ENCODE peak calls at places on chromosomes 5 and 9, in five cellular contexts. Q is CD4-positive, CD25-positive, alpha-beta regulatory T cell; A is effector memory CD8-positive, alpha-beta T cell; K is WTC11; I is colonic mucosa. H is an unnamed sample.

GRCh38 chr5:144275329-144275728 is 104.7 kb downstream of the KCTD16 start:
- DNase-seq in I (no peak), K (no peak), Q (no peak), A (no peak), H (no peak)

GRCh38 chr5:74067748-74068541 is 441.9 kb downstream of the ARHGEF28 start:
- DNase-seq in K (no peak), A (no peak), I (no peak), Q (no peak), H (no peak)

GRCh38 chr5:73591102-73591695 is 25.7 kb downstream of the UTP15 start:
- DNase-seq in K (peak), I (peak), Q (peak), A (peak), H (peak)

GRCh38 chr5:135333737-135334515 is 65.1 kb downstream of the MACROH2A1 start:
- DNase-seq in K (no peak), Q (no peak), A (no peak), I (no peak), H (no peak)

GRCh38 chr5:38797838-38798237 is 48.0 kb upstream of the OSMR start:
- DNase-seq in Q (no peak), I (no peak), K (no peak), A (no peak), H (no peak)

GRCh38 chr5:142015781-142016533 is 3.1 kb upstream of the GNPDA1 start:
- DNase-seq in Q (no peak), A (no peak), I (peak), K (no peak), H (peak)

GRCh38 chr5:109410389-109411174 is 808 bp upstream of the PJA2 start:
- DNase-seq in A (peak), I (peak), K (peak), Q (no peak), H (no peak)

GRCh38 chr5:67305913-67306710 is 109.5 kb upstream of the CD180 start:
- DNase-seq in I (no peak), K (no peak), Q (no peak), A (no peak), H (no peak)

GRCh38 chr5:115389074-115389798 is 92.8 kb upstream of the CCDC112 start:
- DNase-seq in Q (no peak), K (no peak), I (no peak), A (no peak), H (no peak)

GRCh38 chr5:10856646-10857332 is 95.8 kb upstream of the DAP start:
- DNase-seq in Q (no peak), I (no peak), A (no peak), K (peak), H (peak)

GRCh38 chr9:130354378-130354777 is 88.8 kb downstream of the HMCN2 start:
- DNase-seq in Q (no peak), I (no peak), K (no peak), A (no peak), H (no peak)

GRCh38 chr5:178284095-178284675 is 51.6 kb upstream of the PHYKPL start:
- DNase-seq in I (peak), A (no peak), K (no peak), Q (no peak), H (no peak)

GRCh38 chr5:16674750-16675149 is 58.0 kb upstream of the RETREG1 start:
- DNase-seq in Q (no peak), A (no peak), K (no peak), I (no peak), H (no peak)

GRCh38 chr5:55306641-55307382 is 682 bp downstream of the DHX29 start:
- DNase-seq in Q (no peak), A (no peak), K (no peak), I (no peak), H (no peak)

GRCh38 chr5:78738104-78738503 is 89.5 kb upstream of the LHFPL2 start:
- DNase-seq in Q (no peak), A (no peak), K (no peak), I (no peak), H (no peak)

GRCh38 chr5:55427157-55427556 is 107.6 kb downstream of the PLPP1 start:
- DNase-seq in Q (no peak), I (peak), A (no peak), K (no peak), H (no peak)

GRCh38 chr9:74573792-74574191 is 76.7 kb downstream of the RORB start:
- DNase-seq in I (no peak), K (no peak), A (no peak), Q (no peak), H (no peak)

GRCh38 chr5:94941113-94941765 is 322.8 kb downstream of the SLF1 start:
- DNase-seq in A (no peak), I (no peak), Q (no peak), K (no peak), H (no peak)

GRCh38 chr5:76025069-76025468 is 58.1 kb upstream of the SV2C start:
- DNase-seq in I (no peak), Q (no peak), K (no peak), A (no peak), H (no peak)

GRCh38 chr9:20624201-20625002 is 2.1 kb upstream of the MLLT3 start:
- DNase-seq in K (peak), I (peak), Q (peak), A (peak), H (peak)

GRCh38 chr9:109518621-109519335 is 20.7 kb upstream of the PTPN3 start:
- DNase-seq in I (no peak), A (no peak), K (no peak), Q (no peak), H (no peak)

GRCh38 chr5:78899922-78900362 is 85.2 kb downstream of the ARSB start:
- DNase-seq in K (peak), A (peak), Q (no peak), I (peak), H (no peak)

GRCh38 chr5:158451203-158451982 is 592.4 kb upstream of the CLINT1 start:
- DNase-seq in I (peak), Q (no peak), A (no peak), K (no peak), H (no peak)

GRCh38 chr5:112718344-112718743 is 19.3 kb upstream of the APC start:
- DNase-seq in A (no peak), K (no peak), I (no peak), Q (no peak), H (no peak)

GRCh38 chr9:86926130-86926529 is 21.2 kb downstream of the GAS1 start:
- DNase-seq in I (no peak), A (no peak), K (no peak), Q (no peak), H (no peak)

GRCh38 chr5:111929892-111930291 is 172.9 kb upstream of the NREP start:
- DNase-seq in K (no peak), A (no peak), Q (no peak), I (no peak), H (no peak)

GRCh38 chr9:134591573-134591981 is 50.0 kb upstream of the COL5A1 start:
- DNase-seq in I (no peak), Q (no peak), A (no peak), K (no peak), H (no peak)

GRCh38 chr5:119578937-119579336 is 50.4 kb upstream of the FAM170A start:
- DNase-seq in A (no peak), Q (no peak), K (peak), I (no peak), H (no peak)